ENCODE peak calls at places on chromosomes 12 and 14, in four cellular contexts. I is NCI-H1417 treated with DMSO at 0.1 percent for 48 hours; M is NCI-H146; H is stimulated activated CD4-positive, alpha-beta T cell treated with anti-CD3 and anti-CD28 coated beads, Interleukin-2, amount 100 ng/mL, for 4 hours. X is an unnamed sample.

GRCh38 chr14:21455592-21455911 is 371 bp downstream of the CHD8 start:
- DNase-seq in I (no peak), M (no peak), H (no peak), X (no peak)

GRCh38 chr14:24432259-24433131 is 2.7 kb downstream of the KHNYN start:
- DNase-seq in H (no peak), M (no peak), I (no peak), X (no peak)

GRCh38 chr12:553216-554000 is 93.7 kb downstream of the B4GALNT3 start:
- DNase-seq in I (no peak), H (no peak), M (no peak), X (no peak)

GRCh38 chr12:95877622-95878021 is 18.9 kb downstream of the SNRPF start:
- DNase-seq in I (no peak), M (no peak), H (no peak), X (no peak)

GRCh38 chr14:58639842-58640484 is 2.2 kb downstream of the DACT1 start:
- DNase-seq in H (no peak), I (no peak), M (peak), X (no peak)

GRCh38 chr14:70934502-70935134 is 27.4 kb downstream of the PCNX1 start:
- DNase-seq in M (no peak), H (no peak), I (no peak), X (no peak)

GRCh38 chr12:91276529-91276928 is 93.9 kb upstream of the DCN start:
- DNase-seq in H (no peak), I (no peak), M (no peak), X (no peak)

GRCh38 chr14:73723799-73724621 is 9.8 kb upstream of the PNMA1 start:
- DNase-seq in M (no peak), I (no peak), H (no peak), X (peak)

GRCh38 chr12:78835493-78835892 is 29.1 kb upstream of the SYT1 start:
- DNase-seq in I (no peak), M (no peak), H (no peak), X (no peak)

GRCh38 chr12:13981296-13981962 is at the start of gene GRIN2B:
- DNase-seq in I (no peak), M (peak), H (no peak), X (no peak)

GRCh38 chr12:38138225-38139221 is 178.1 kb upstream of the ALG10B start:
- DNase-seq in H (peak), I (peak), M (peak), X (peak)

GRCh38 chr12:103495783-103496456 is at the start of gene C12orf42:
- DNase-seq in H (no peak), M (peak), I (peak), X (no peak)

GRCh38 chr12:83461326-83461985 is 774.8 kb downstream of the TMTC2 start:
- DNase-seq in H (no peak), M (no peak), I (no peak), X (no peak)

GRCh38 chr14:22484638-22485037 is 104.4 kb downstream of the DAD1 start:
- DNase-seq in H (no peak), I (no peak), M (no peak), X (no peak)

GRCh38 chr14:68733086-68733621 is 59.7 kb downstream of the ZFP36L1 start:
- DNase-seq in I (no peak), H (no peak), M (no peak), X (no peak)

GRCh38 chr14:103808403-103809001 is 38.9 kb downstream of the PPP1R13B start:
- DNase-seq in I (peak), M (peak), H (peak), X (peak)

GRCh38 chr12:105278043-105278697 is 42.2 kb upstream of the APPL2 start:
- DNase-seq in M (peak), I (no peak), H (no peak), X (no peak)

GRCh38 chr14:74474376-74474775 is 18.7 kb downstream of the NPC2 start:
- DNase-seq in M (no peak), H (no peak), I (no peak), X (no peak)

GRCh38 chr12:29286081-29286800 is 94.7 kb downstream of the ERGIC2 start:
- DNase-seq in M (no peak), H (no peak), I (no peak), X (no peak)

GRCh38 chr14:102220031-102220430 is 80.3 kb downstream of the WDR20 start:
- DNase-seq in M (no peak), I (no peak), H (no peak), X (no peak)

GRCh38 chr14:95196268-95196667 is 38.9 kb upstream of the DICER1 start:
- DNase-seq in M (no peak), H (no peak), I (no peak), X (no peak)

GRCh38 chr14:22251090-22251489 is 337.9 kb downstream of the DAD1 start:
- DNase-seq in I (no peak), M (no peak), H (no peak), X (no peak)

GRCh38 chr12:85279449-85280137 is 427 bp upstream of the ALX1 start:
- DNase-seq in M (no peak), I (no peak), H (no peak), X (no peak)

GRCh38 chr12:42698213-42698612 is 108.7 kb upstream of the PRICKLE1 start:
- DNase-seq in I (no peak), H (no peak), M (no peak), X (peak)

GRCh38 chr12:75438052-75438754 is 42.4 kb upstream of the GLIPR1 start:
- DNase-seq in H (no peak), I (no peak), M (peak), X (no peak)

GRCh38 chr12:59808317-59808910 is 212.6 kb downstream of the SLC16A7 start:
- DNase-seq in M (peak), H (no peak), I (no peak), X (no peak)

GRCh38 chr12:131865196-131865875 is 29.1 kb upstream of the ULK1 start:
- DNase-seq in I (no peak), M (peak), H (no peak), X (peak)

GRCh38 chr12:108568653-108569154 is 6.3 kb downstream of the ISCU start:
- DNase-seq in I (no peak), H (peak), M (peak), X (no peak)

GRCh38 chr14:83558946-83559345 is 1971.0 kb upstream of the FLRT2 start:
- DNase-seq in I (no peak), H (no peak), M (no peak), X (no peak)